ENCODE peak calls at places on chromosomes 6 and 20, in four cellular contexts. R is fibroblast of mammary gland, S is choroid plexus epithelial cell, J is neural progenitor cell. H is an unnamed sample.

GRCh38 chr6:116111552-116112528 is 11.2 kb downstream of the NT5DC1 start:
- DNase-seq in R (peak), S (peak), J (peak), H (no peak)

GRCh38 chr20:61601361-61601760 is 349.3 kb downstream of the CDH4 start:
- DNase-seq in R (no peak), S (no peak), J (no peak), H (no peak)

GRCh38 chr6:141123497-141123896 is 1009.2 kb upstream of the GJE1 start:
- DNase-seq in R (no peak), S (no peak), J (no peak), H (no peak)

GRCh38 chr20:50020283-50020682 is 37.5 kb downstream of the SNAI1 start:
- DNase-seq in R (peak), S (no peak), J (no peak), H (no peak)

GRCh38 chr6:118591897-118592296 is 43.8 kb downstream of the PLN start:
- DNase-seq in R (no peak), S (peak), J (no peak), H (no peak)

GRCh38 chr20:41453006-41453950 is 86.7 kb upstream of the EMILIN3 start:
- DNase-seq in R (no peak), S (no peak), J (no peak), H (no peak)

GRCh38 chr6:100517633-100518032 is 52.9 kb upstream of the SIM1 start:
- DNase-seq in R (no peak), S (no peak), J (no peak), H (no peak)

GRCh38 chr6:132675749-132676148 is 16.8 kb upstream of the TAAR1 start:
- DNase-seq in R (no peak), S (no peak), J (no peak), H (no peak)

GRCh38 chr20:20364747-20365558 is 3.0 kb upstream of the INSM1 start:
- DNase-seq in R (no peak), S (no peak), J (peak), H (no peak)

GRCh38 chr6:44569931-44570385 is 182.5 kb downstream of the CDC5L start:
- DNase-seq in R (peak), S (no peak), J (no peak), H (no peak)

GRCh38 chr6:33289784-33290315 is 449 bp downstream of the PFDN6 start:
- DNase-seq in R (no peak), S (no peak), J (no peak), H (no peak)

GRCh38 chr6:105330364-105330763 is 72.5 kb downstream of the PREP start:
- DNase-seq in R (no peak), S (no peak), J (no peak), H (no peak)

GRCh38 chr6:158121335-158121734 is 46.7 kb downstream of the SERAC1 start:
- DNase-seq in R (no peak), S (no peak), J (no peak), H (no peak)

GRCh38 chr20:23937303-23938117 is 51.1 kb downstream of the GGTLC1 start:
- DNase-seq in R (peak), S (peak), J (peak), H (no peak)

GRCh38 chr6:26196846-26197683 is 109.8 kb downstream of the HFE start:
- DNase-seq in R (peak), S (peak), J (peak), H (no peak)

GRCh38 chr20:52279667-52280180 is 88.1 kb upstream of the ZFP64 start:
- DNase-seq in R (peak), S (peak), J (no peak), H (no peak)

GRCh38 chr6:25916789-25917490 is 13.6 kb downstream of the SLC17A2 start:
- DNase-seq in R (no peak), S (no peak), J (no peak), H (no peak)

GRCh38 chr6:79635179-79635578 is 4.0 kb downstream of the SH3BGRL2 start:
- DNase-seq in R (peak), S (peak), J (no peak), H (no peak)

GRCh38 chr6:11350294-11350693 is 117.8 kb upstream of the NEDD9 start:
- DNase-seq in R (peak), S (peak), J (no peak), H (no peak)

GRCh38 chr20:24634855-24635254 is 165.4 kb downstream of the SYNDIG1 start:
- DNase-seq in R (peak), S (peak), J (peak), H (no peak)

GRCh38 chr20:38751360-38751976 is 3.2 kb downstream of the ACTR5 start:
- DNase-seq in R (peak), S (peak), J (peak), H (no peak)

GRCh38 chr6:89950446-89950845 is 56.2 kb downstream of the GJA10 start:
- DNase-seq in R (no peak), S (no peak), J (no peak), H (no peak)

GRCh38 chr6:166707045-166707444 is 80.0 kb upstream of the RPS6KA2 start:
- DNase-seq in R (peak), S (peak), J (peak), H (no peak)

GRCh38 chr20:37903317-37904007 is 535 bp downstream of the VSTM2L start:
- DNase-seq in R (no peak), S (no peak), J (no peak), H (no peak)

GRCh38 chr6:118663993-118664985 is 12.9 kb upstream of the CEP85L start:
- DNase-seq in R (no peak), S (no peak), J (no peak), H (no peak)

GRCh38 chr6:56652231-56652630 is 9.5 kb upstream of the DST start:
- DNase-seq in R (peak), S (peak), J (no peak), H (no peak)

GRCh38 chr20:10670521-10671220 is 3.1 kb downstream of the JAG1 start:
- DNase-seq in R (no peak), S (peak), J (no peak), H (no peak)

GRCh38 chr6:73768630-73769029 is 72.6 kb downstream of the CD109 start:
- DNase-seq in R (no peak), S (no peak), J (peak), H (no peak)

GRCh38 chr6:156378853-156379252 is 398.3 kb upstream of the ARID1B start:
- DNase-seq in R (no peak), S (no peak), J (no peak), H (no peak)

GRCh38 chr6:156977527-156978291 is 200.5 kb downstream of the ARID1B start:
- DNase-seq in R (peak), S (peak), J (no peak), H (no peak)

GRCh38 chr6:48916523-48917050 is 546.5 kb downstream of the MMUT start:
- DNase-seq in R (no peak), S (no peak), J (no peak), H (no peak)

DNA sequence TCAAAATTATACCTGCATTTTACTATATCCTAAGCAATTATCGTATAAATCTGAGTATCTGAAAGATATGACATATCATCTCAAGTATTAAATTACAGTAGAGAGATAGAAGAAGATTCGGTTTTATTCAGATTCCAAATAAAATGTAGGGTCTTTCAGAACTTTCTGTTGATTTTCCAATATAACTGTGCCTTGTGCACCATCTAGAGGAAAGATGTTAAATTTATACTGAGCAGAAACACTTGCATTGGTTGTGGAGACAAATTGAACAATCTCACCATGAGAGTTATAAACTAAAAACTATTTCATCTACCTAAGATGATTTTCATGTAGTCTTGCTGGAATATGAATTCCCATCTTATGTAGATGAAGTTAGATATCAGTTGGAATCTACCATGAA is 26.8 kb upstream of the HSF2 start:
- DNase-seq in R (peak), S (peak), J (no peak), H (no peak)
- TF ChIP-seq CTCF in R (peak), S (peak), J (peak), H (peak)

GRCh38 chr20:46296526-46297250 is 11.6 kb downstream of the CDH22 start:
- DNase-seq in R (no peak), S (no peak), J (no peak), H (no peak)
- TF ChIP-seq CTCF in R (no peak), S (no peak), J (no peak), H (no peak)

GRCh38 chr6:97919631-97920030 is 636.6 kb upstream of the MMS22L start:
- DNase-seq in R (no peak), S (no peak), J (no peak), H (no peak)

GRCh38 chr6:97923249-97923648 is 640.2 kb upstream of the MMS22L start:
- DNase-seq in R (no peak), S (no peak), J (no peak), H (no peak)

GRCh38 chr6:97925504-97925903 is 642.5 kb upstream of the MMS22L start:
- DNase-seq in R (peak), S (peak), J (no peak), H (no peak)
- TF ChIP-seq CTCF in R (no peak), S (peak), J (peak), H (peak)

GRCh38 chr6:129766959-129767728 is 57.2 kb upstream of the ARHGAP18 start:
- DNase-seq in R (peak), S (peak), J (peak), H (no peak)
- TF ChIP-seq CTCF in R (no peak), S (no peak), J (no peak), H (no peak)

GRCh38 chr6:112457891-112458290 is 110.8 kb downstream of the RFPL4B start:
- DNase-seq in R (no peak), S (no peak), J (no peak), H (no peak)
- TF ChIP-seq CTCF in R (no peak), S (no peak), J (no peak), H (no peak)

GRCh38 chr6:107235007-107235406 is 119.7 kb upstream of the BEND3 start:
- DNase-seq in R (no peak), S (no peak), J (no peak), H (no peak)
- TF ChIP-seq CTCF in R (no peak), S (no peak), J (no peak), H (no peak)

GRCh38 chr6:5103250-5103649 is 18.1 kb downstream of the PPP1R3G start:
- DNase-seq in R (peak), S (no peak), J (no peak), H (no peak)

GRCh38 chr6:5107332-5107731 is 22.2 kb downstream of the PPP1R3G start:
- DNase-seq in R (no peak), S (no peak), J (no peak), H (no peak)

GRCh38 chr6:5105146-5105545 is 20.0 kb downstream of the PPP1R3G start:
- DNase-seq in R (no peak), S (no peak), J (no peak), H (no peak)

GRCh38 chr6:5102266-5102970 is 17.3 kb downstream of the PPP1R3G start:
- DNase-seq in R (no peak), S (no peak), J (no peak), H (no peak)

DNA sequence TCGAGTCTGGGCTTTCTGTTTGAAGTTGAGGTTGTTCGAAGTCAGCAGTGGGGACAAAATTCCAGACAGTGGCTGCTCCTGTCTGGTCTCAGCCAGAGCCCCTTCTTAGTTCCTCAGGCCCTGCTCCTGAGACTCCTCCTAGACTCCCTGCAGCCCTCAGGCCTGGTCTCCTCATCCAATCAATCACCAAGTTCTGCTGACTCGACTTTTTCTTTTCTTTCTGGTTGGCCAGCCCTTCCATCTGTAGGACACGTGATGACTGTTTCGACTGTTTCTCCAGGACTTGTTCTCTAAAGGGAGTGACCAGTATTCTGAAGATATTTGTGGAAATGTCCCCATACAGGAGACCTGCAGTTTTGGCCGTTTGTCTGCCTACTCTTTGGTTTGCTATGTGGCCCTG is 19.5 kb downstream of the PPP1R3G start:
- DNase-seq in R (no peak), S (no peak), J (no peak), H (no peak)
- TF ChIP-seq CTCF in R (no peak), S (no peak), J (no peak), H (no peak)

GRCh38 chr6:1040393-1040792 is 271.5 kb upstream of the FOXQ1 start:
- DNase-seq in R (no peak), S (no peak), J (no peak), H (no peak)
- TF ChIP-seq CTCF in R (no peak), S (no peak), J (no peak), H (no peak)

DNA sequence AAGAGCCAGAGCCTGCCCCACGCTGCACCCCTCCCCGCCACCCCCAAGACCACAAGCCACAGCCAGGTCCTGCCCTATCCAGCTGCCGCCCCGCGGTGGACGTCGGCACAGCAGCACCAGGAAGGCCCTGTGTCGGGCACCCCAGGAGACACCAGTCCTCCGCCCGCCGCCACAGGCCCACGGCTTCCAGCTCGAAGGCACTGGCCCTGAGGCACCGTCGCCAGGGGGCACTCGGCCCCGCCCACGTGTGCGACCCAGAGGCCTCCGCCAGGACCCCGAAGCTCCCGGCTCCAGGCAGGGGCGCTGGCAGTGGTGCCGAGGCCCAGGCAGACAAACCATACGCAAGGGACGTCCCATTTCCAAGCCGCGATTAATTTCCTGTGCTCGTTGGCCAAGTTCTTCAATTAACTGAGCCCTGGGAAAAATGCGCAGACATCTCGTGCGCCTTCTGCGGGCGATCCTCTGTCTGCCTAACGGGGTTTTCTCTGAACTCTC is 19.4 kb downstream of the KCNQ2 start:
- DNase-seq in R (no peak), S (no peak), J (no peak), H (no peak)
- TF ChIP-seq CTCF in R (no peak), S (no peak), J (no peak), H (no peak)

H was measured in D721Med.